ENCODE peak calls at places on chromosomes 1 and 21, in five cellular contexts. R, F, U, A and I are unnamed samples.

GRCh38 chr1:19639999-19640362 is 4.1 kb upstream of the NBL1 start:
- DNase-seq in F (peak), R (no peak), A (no peak), U (no peak), I (peak)

GRCh38 chr1:10796029-10796944 is at the start of gene CASZ1:
- DNase-seq in R (peak), F (peak), U (peak), A (peak), I (peak)

GRCh38 chr1:92754000-92754787 is 30.7 kb downstream of the EVI5 start:
- DNase-seq in A (no peak), U (no peak), R (no peak), F (no peak), I (peak)

GRCh38 chr1:205045146-205045545 is 2.1 kb downstream of the CNTN2 start:
- DNase-seq in F (no peak), R (no peak), A (no peak), U (no peak), I (no peak)

GRCh38 chr1:34885405-34886247 is 26.1 kb upstream of the SMIM12 start:
- DNase-seq in R (peak), U (peak), A (peak), F (no peak), I (peak)

GRCh38 chr1:179310721-179311120 is 17.1 kb downstream of the SOAT1 start:
- DNase-seq in F (peak), A (no peak), U (no peak), R (no peak), I (peak)

GRCh38 chr21:45207839-45208626 is 79.7 kb downstream of the POFUT2 start:
- DNase-seq in U (no peak), R (no peak), A (no peak), F (no peak), I (no peak)

GRCh38 chr1:61058477-61059245 is 23.7 kb upstream of the NFIA start:
- DNase-seq in U (no peak), F (peak), R (no peak), A (no peak), I (no peak)

GRCh38 chr21:32330784-32331311 is 32.2 kb downstream of the MRAP start:
- DNase-seq in U (no peak), A (no peak), F (no peak), R (no peak), I (no peak)

GRCh38 chr1:51768971-51769601 is 109.4 kb downstream of the NRDC start:
- DNase-seq in U (no peak), R (peak), A (no peak), F (peak), I (peak)

GRCh38 chr1:112325504-112325903 is 70.5 kb upstream of the CTTNBP2NL start:
- DNase-seq in A (peak), U (no peak), F (no peak), R (no peak), I (no peak)

GRCh38 chr1:53563609-53564008 is 104.4 kb downstream of the DMRTB1 start:
- DNase-seq in A (no peak), U (no peak), F (no peak), R (no peak), I (no peak)

GRCh38 chr21:36297938-36298572 is 21.9 kb upstream of the MORC3 start:
- DNase-seq in F (peak), A (peak), U (peak), R (peak), I (no peak)

GRCh38 chr1:35881850-35882273 is 1.1 kb upstream of the AGO1 start:
- DNase-seq in F (no peak), R (no peak), U (no peak), A (no peak), I (peak)

GRCh38 chr1:66256629-66257575 is 277.1 kb upstream of the SGIP1 start:
- DNase-seq in A (no peak), F (no peak), R (peak), U (no peak), I (peak)

GRCh38 chr1:200029035-200029623 is 1.6 kb downstream of the NR5A2 start:
- DNase-seq in R (peak), U (peak), A (peak), F (peak), I (peak)